ENCODE peak calls at places on chromosome 14, in seven cellular contexts. One of them, this sample, is unnamed.

GRCh38 chr14:93683241-93683640 is 105.0 kb downstream of the PRIMA1 start:
- DNase-seq in thyroid gland: no peak
- DNase-seq in ascending aorta: no peak
- DNase-seq in GM23338: peak; percentile 79
- DNase-seq in prostate gland: no peak
- DNase-seq in body of pancreas: no peak
- DNase-seq in ovary: no peak
- DNase-seq in this sample: no peak

GRCh38 chr14:81268016-81268416 is 47.3 kb upstream of the GTF2A1 start:
- DNase-seq in thyroid gland: no peak
- DNase-seq in ascending aorta: no peak
- DNase-seq in GM23338: peak; percentile 33
- DNase-seq in prostate gland: no peak
- DNase-seq in body of pancreas: no peak
- DNase-seq in ovary: no peak
- DNase-seq in this sample: no peak

GRCh38 chr14:74980398-74980745 is 22.3 kb upstream of the EIF2B2 start:
- DNase-seq in thyroid gland: no peak
- DNase-seq in ascending aorta: peak; percentile 54
- DNase-seq in GM23338: no peak
- DNase-seq in prostate gland: no peak
- DNase-seq in body of pancreas: no peak
- DNase-seq in ovary: no peak
- DNase-seq in this sample: no peak

GRCh38 chr14:31261859-31262739 is 54.5 kb upstream of the HECTD1 start:
- DNase-seq in thyroid gland: peak; percentile 84
- DNase-seq in ascending aorta: peak; percentile 71
- DNase-seq in GM23338: no peak
- DNase-seq in prostate gland: no peak
- DNase-seq in body of pancreas: peak; percentile 49
- DNase-seq in ovary: no peak
- DNase-seq in this sample: no peak

GRCh38 chr14:30283822-30284446 is 275.0 kb upstream of the G2E3 start:
- DNase-seq in thyroid gland: peak; percentile 69
- DNase-seq in ascending aorta: no peak
- DNase-seq in GM23338: peak; percentile 86
- DNase-seq in prostate gland: no peak
- DNase-seq in body of pancreas: peak; percentile 46
- DNase-seq in ovary: no peak
- DNase-seq in this sample: no peak

GRCh38 chr14:77979666-77980351 is 179.9 kb downstream of the ADCK1 start:
- DNase-seq in thyroid gland: no peak
- DNase-seq in ascending aorta: peak; percentile 30
- DNase-seq in GM23338: peak; percentile 78
- DNase-seq in prostate gland: no peak
- DNase-seq in body of pancreas: no peak
- DNase-seq in ovary: no peak
- DNase-seq in this sample: no peak

GRCh38 chr14:81062816-81063215 is 107.4 kb downstream of the TSHR start:
- DNase-seq in thyroid gland: no peak
- DNase-seq in ascending aorta: no peak
- DNase-seq in GM23338: peak; percentile 76
- DNase-seq in prostate gland: no peak
- DNase-seq in body of pancreas: no peak
- DNase-seq in ovary: no peak
- DNase-seq in this sample: no peak

GRCh38 chr14:28656704-28657255 is 109.8 kb upstream of the FOXG1 start:
- DNase-seq in thyroid gland: no peak
- DNase-seq in ascending aorta: no peak
- DNase-seq in GM23338: no peak
- DNase-seq in prostate gland: no peak
- DNase-seq in body of pancreas: no peak
- DNase-seq in ovary: no peak
- DNase-seq in this sample: no peak

GRCh38 chr14:39368261-39368959 is 63.8 kb downstream of the FBXO33 start:
- DNase-seq in thyroid gland: peak; percentile 74
- DNase-seq in ascending aorta: no peak
- DNase-seq in GM23338: peak; percentile 92
- DNase-seq in prostate gland: peak; percentile 26
- DNase-seq in body of pancreas: peak; percentile 57
- DNase-seq in ovary: peak; percentile 56
- DNase-seq in this sample: no peak

GRCh38 chr14:52853522-52853854 is 62.1 kb upstream of the GNPNAT1 start:
- DNase-seq in thyroid gland: no peak
- DNase-seq in ascending aorta: no peak
- DNase-seq in GM23338: no peak
- DNase-seq in prostate gland: no peak
- DNase-seq in body of pancreas: no peak
- DNase-seq in ovary: no peak
- DNase-seq in this sample: no peak

GRCh38 chr14:24425704-24426103 is 3.8 kb downstream of the CBLN3 start:
- DNase-seq in thyroid gland: no peak
- DNase-seq in ascending aorta: no peak
- DNase-seq in GM23338: no peak
- DNase-seq in prostate gland: no peak
- DNase-seq in body of pancreas: no peak
- DNase-seq in ovary: no peak
- DNase-seq in this sample: no peak

GRCh38 chr14:68011629-68012028 is 192.1 kb downstream of the RAD51B start:
- DNase-seq in thyroid gland: no peak
- DNase-seq in ascending aorta: no peak
- DNase-seq in GM23338: no peak
- DNase-seq in prostate gland: no peak
- DNase-seq in body of pancreas: no peak
- DNase-seq in ovary: no peak
- DNase-seq in this sample: no peak

GRCh38 chr14:66247662-66248061 is 238.5 kb upstream of the CCDC196 start:
- DNase-seq in thyroid gland: no peak
- DNase-seq in ascending aorta: no peak
- DNase-seq in GM23338: no peak
- DNase-seq in prostate gland: no peak
- DNase-seq in body of pancreas: no peak
- DNase-seq in ovary: no peak
- DNase-seq in this sample: no peak

GRCh38 chr14:104655128-104655848 is 34.1 kb upstream of the INF2 start:
- DNase-seq in thyroid gland: no peak
- DNase-seq in ascending aorta: no peak
- DNase-seq in GM23338: no peak
- DNase-seq in prostate gland: no peak
- DNase-seq in body of pancreas: no peak
- DNase-seq in ovary: no peak
- DNase-seq in this sample: no peak

GRCh38 chr14:22569106-22569748 is 19.8 kb downstream of the DAD1 start:
- DNase-seq in thyroid gland: peak; percentile 46
- DNase-seq in ascending aorta: no peak
- DNase-seq in GM23338: no peak
- DNase-seq in prostate gland: no peak
- DNase-seq in body of pancreas: no peak
- DNase-seq in ovary: no peak
- DNase-seq in this sample: no peak

GRCh38 chr14:22570132-22570949 is 18.7 kb downstream of the DAD1 start:
- DNase-seq in thyroid gland: peak; percentile 85
- DNase-seq in ascending aorta: peak; percentile 90
- DNase-seq in GM23338: peak; percentile 98
- DNase-seq in prostate gland: peak; percentile 80
- DNase-seq in body of pancreas: peak; percentile 83
- DNase-seq in ovary: peak; percentile 71
- DNase-seq in this sample: no peak

GRCh38 chr14:22569749-22570131 is 19.3 kb downstream of the DAD1 start:
- DNase-seq in thyroid gland: no peak
- DNase-seq in ascending aorta: no peak
- DNase-seq in GM23338: no peak
- DNase-seq in prostate gland: no peak
- DNase-seq in body of pancreas: no peak
- DNase-seq in ovary: no peak
- DNase-seq in this sample: no peak

GRCh38 chr14:22577334-22577908 is 11.6 kb downstream of the DAD1 start:
- DNase-seq in thyroid gland: no peak
- DNase-seq in ascending aorta: no peak
- DNase-seq in GM23338: no peak
- DNase-seq in prostate gland: no peak
- DNase-seq in body of pancreas: no peak
- DNase-seq in ovary: no peak
- DNase-seq in this sample: no peak

DNA sequence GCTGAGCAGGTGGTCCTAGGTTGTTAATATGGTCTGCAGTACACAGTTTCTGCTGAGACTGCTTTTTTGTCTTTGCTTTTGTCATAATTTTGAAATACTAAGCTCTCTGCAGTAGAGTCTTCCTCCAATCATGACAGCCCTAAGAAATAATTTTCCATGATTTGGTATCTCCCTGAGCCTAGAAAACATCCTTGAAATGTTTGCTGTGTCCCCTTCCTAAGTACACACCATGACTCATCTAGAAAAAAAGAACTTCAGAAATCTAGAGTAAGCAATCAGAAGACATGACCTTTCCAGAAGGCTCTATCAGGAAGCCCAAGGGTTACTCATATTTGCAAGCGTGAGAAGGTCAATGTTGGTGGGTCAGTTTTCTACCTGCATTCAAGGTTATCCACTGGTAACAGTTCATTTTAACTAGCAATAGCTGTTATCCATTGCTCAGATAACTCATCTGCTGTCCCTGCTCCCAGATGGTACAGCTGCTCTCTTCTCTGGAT is 16.4 kb downstream of the DAD1 start:
- DNase-seq in thyroid gland: no peak
- DNase-seq in ascending aorta: no peak
- DNase-seq in GM23338: no peak
- DNase-seq in prostate gland: no peak
- DNase-seq in body of pancreas: no peak
- DNase-seq in ovary: no peak
- DNase-seq in this sample: no peak
- H3K36me3 ChIP-seq in thyroid gland: no peaks in the 10 kb centered on the region
- H3K36me3 ChIP-seq in ascending aorta: peaks cover 45% of the 10 kb centered on the region
- H3K36me3 ChIP-seq in GM23338: peaks cover 23% of the 10 kb centered on the region
- H3K36me3 ChIP-seq in prostate gland: no peaks in the 10 kb centered on the region
- H3K36me3 ChIP-seq in body of pancreas: no peaks in the 10 kb centered on the region
- H3K36me3 ChIP-seq in ovary: no peaks in the 10 kb centered on the region
- H3K36me3 ChIP-seq in this sample: no peaks in the 10 kb centered on the region

GRCh38 chr14:85686908-85687307 is 157.0 kb downstream of the FLRT2 start:
- DNase-seq in thyroid gland: no peak
- DNase-seq in ascending aorta: no peak
- DNase-seq in GM23338: no peak
- DNase-seq in prostate gland: no peak
- DNase-seq in body of pancreas: no peak
- DNase-seq in ovary: no peak
- DNase-seq in this sample: no peak
- TF ChIP-seq CTCF in thyroid gland: no peak
- TF ChIP-seq CTCF in ascending aorta: no peak
- TF ChIP-seq CTCF in GM23338: no peak
- TF ChIP-seq CTCF in prostate gland: no peak
- TF ChIP-seq CTCF in body of pancreas: no peak
- TF ChIP-seq CTCF in ovary: no peak
- TF ChIP-seq CTCF in this sample: no peak

GRCh38 chr14:102078840-102079699 is 7.8 kb downstream of the HSP90AA1 start:
- DNase-seq in thyroid gland: no peak
- DNase-seq in ascending aorta: no peak
- DNase-seq in GM23338: no peak
- DNase-seq in prostate gland: no peak
- DNase-seq in body of pancreas: no peak
- DNase-seq in ovary: no peak
- DNase-seq in this sample: no peak

GRCh38 chr14:102081231-102082080 is 5.4 kb downstream of the HSP90AA1 start:
- DNase-seq in thyroid gland: no peak
- DNase-seq in ascending aorta: no peak
- DNase-seq in GM23338: no peak
- DNase-seq in prostate gland: no peak
- DNase-seq in body of pancreas: no peak
- DNase-seq in ovary: no peak
- DNase-seq in this sample: no peak

GRCh38 chr14:102078344-102078743 is 8.5 kb downstream of the HSP90AA1 start:
- DNase-seq in thyroid gland: no peak
- DNase-seq in ascending aorta: no peak
- DNase-seq in GM23338: no peak
- DNase-seq in prostate gland: no peak
- DNase-seq in body of pancreas: no peak
- DNase-seq in ovary: no peak
- DNase-seq in this sample: no peak

GRCh38 chr14:102079700-102079979 is 7.2 kb downstream of the HSP90AA1 start:
- DNase-seq in thyroid gland: no peak
- DNase-seq in ascending aorta: no peak
- DNase-seq in GM23338: no peak
- DNase-seq in prostate gland: no peak
- DNase-seq in body of pancreas: no peak
- DNase-seq in ovary: no peak
- DNase-seq in this sample: no peak

DNA sequence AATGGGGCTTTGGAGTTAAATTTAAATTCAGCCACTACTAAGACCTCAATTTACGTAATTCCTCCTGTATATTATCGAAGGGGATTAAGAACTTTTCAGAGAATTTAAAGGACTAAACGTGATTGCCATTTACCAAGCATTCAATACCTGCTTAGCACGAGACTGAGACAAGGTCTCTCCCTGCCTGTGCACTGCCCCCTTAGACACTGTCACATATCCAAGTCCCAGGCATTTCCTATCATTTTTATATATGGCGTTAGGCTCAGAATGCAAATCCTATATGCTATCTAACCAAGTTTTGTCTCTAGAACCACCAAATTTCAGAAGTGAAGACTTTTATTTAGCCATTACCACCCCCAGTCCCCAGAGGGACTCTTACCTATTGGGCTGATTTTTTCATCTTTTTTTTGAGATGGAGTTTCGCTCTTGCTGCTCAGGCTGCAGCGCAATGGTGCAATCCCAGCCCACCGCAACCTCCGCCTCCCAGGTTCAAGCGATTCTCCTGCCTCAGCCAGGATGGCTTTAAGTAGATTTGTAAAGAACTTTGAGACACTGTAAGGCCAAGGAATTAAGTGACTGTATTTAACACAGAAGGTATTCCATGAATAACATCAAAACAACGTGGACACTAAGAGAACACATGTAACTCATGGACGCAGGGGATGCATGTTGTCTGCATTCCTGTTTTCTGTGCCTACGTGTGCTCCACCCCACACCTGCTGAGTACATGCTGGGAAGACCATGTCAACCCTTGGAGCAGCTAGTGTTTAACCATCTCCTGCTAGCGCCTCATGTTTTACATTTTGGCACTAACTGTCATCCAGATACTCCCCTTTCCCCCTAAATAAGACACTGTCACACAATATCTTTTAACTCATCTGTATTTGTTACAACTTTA is 6.4 kb downstream of the HSP90AA1 start:
- DNase-seq in thyroid gland: no peak
- DNase-seq in ascending aorta: no peak
- DNase-seq in GM23338: no peak
- DNase-seq in prostate gland: no peak
- DNase-seq in body of pancreas: no peak
- DNase-seq in ovary: no peak
- DNase-seq in this sample: no peak
- H3K36me3 ChIP-seq in thyroid gland: peaks cover 59% of the 10 kb centered on the region
- H3K36me3 ChIP-seq in ascending aorta: peaks cover 66% of the 10 kb centered on the region
- H3K36me3 ChIP-seq in GM23338: peaks cover 65% of the 10 kb centered on the region
- H3K36me3 ChIP-seq in prostate gland: peaks cover 4% of the 10 kb centered on the region
- H3K36me3 ChIP-seq in body of pancreas: peaks cover 13% of the 10 kb centered on the region
- H3K36me3 ChIP-seq in ovary: no peaks in the 10 kb centered on the region
- H3K36me3 ChIP-seq in this sample: peaks cover 4% of the 10 kb centered on the region

DNA sequence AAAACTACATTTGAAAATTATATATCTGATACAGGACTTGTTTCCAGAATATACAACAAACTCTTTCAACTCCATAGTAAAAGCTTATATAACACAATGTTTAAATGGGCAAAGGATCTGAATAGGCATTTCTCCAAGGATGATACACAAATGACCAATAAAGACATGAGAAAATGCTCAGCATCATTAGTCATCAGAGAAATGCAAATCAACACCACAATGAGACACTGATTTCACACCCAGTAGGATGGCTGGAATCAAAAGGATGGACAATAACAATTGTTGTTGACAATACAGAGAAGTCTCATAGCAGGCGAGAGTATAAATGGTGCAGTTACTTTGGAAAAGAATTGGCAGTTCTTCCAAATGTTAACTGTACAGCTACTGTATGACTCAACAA is 394.9 kb downstream of the BCL11B start:
- DNase-seq in thyroid gland: no peak
- DNase-seq in ascending aorta: no peak
- DNase-seq in GM23338: no peak
- DNase-seq in prostate gland: no peak
- DNase-seq in body of pancreas: no peak
- DNase-seq in ovary: no peak
- DNase-seq in this sample: no peak
- TF ChIP-seq CTCF in thyroid gland: no peak
- TF ChIP-seq CTCF in ascending aorta: no peak
- TF ChIP-seq CTCF in GM23338: no peak
- TF ChIP-seq CTCF in prostate gland: no peak
- TF ChIP-seq CTCF in body of pancreas: no peak
- TF ChIP-seq CTCF in ovary: no peak
- TF ChIP-seq CTCF in this sample: no peak